ENCODE peak calls at places on chromosomes 7 and 10, in four cellular contexts. O is transverse colon, L is IMR-90, G is body of pancreas. A is an unnamed sample. For H3K4me1 and H3K36me3, the result is how much of the 10 kb centered on the place peaks cover.

GRCh38 chr7:57198801-57199200 is 66.6 kb upstream of the ZNF479 start:
- DNase-seq in O (no peak), L (no peak), G (no peak), A (no peak)

GRCh38 chr7:301291-302053 is 11.5 kb downstream of the FOXL3 start:
- DNase-seq in L (no peak), O (no peak), G (no peak), A (no peak)

GRCh38 chr10:30510184-30510931 is 76.4 kb downstream of the MAP3K8 start:
- DNase-seq in O (peak), L (peak), G (peak), A (no peak)

GRCh38 chr10:98407017-98407743 is 7.8 kb downstream of the PYROXD2 start:
- DNase-seq in G (peak), O (no peak), L (no peak), A (no peak)

GRCh38 chr7:130845581-130846085 is 111.6 kb upstream of the KLF14 start:
- DNase-seq in O (no peak), L (peak), G (no peak), A (no peak)

GRCh38 chr7:153939177-153939576 is 113.0 kb upstream of the DPP6 start:
- DNase-seq in L (no peak), G (no peak), O (no peak), A (no peak)

GRCh38 chr7:98354511-98355249 is 46.2 kb downstream of the BAIAP2L1 start:
- DNase-seq in G (peak), O (peak), L (peak), A (no peak)

GRCh38 chr7:96887426-96887825 is 117.9 kb upstream of the DLX6 start:
- DNase-seq in L (no peak), O (no peak), G (no peak), A (no peak)

GRCh38 chr10:62464308-62464707 is 90.1 kb downstream of the ZNF365 start:
- DNase-seq in L (peak), G (no peak), O (no peak), A (no peak)

GRCh38 chr7:155533827-155534690 is 12.3 kb downstream of the CNPY1 start:
- DNase-seq in O (no peak), G (no peak), L (no peak), A (no peak)

GRCh38 chr7:102874166-102874829 is 38.5 kb upstream of the LRRC17 start:
- DNase-seq in L (peak), O (no peak), G (peak), A (no peak)

GRCh38 chr7:142795339-142795863 is 24.6 kb downstream of the PRSS2 start:
- DNase-seq in G (no peak), O (peak), L (no peak), A (no peak)

GRCh38 chr10:116143673-116144072 is 129.3 kb downstream of the GFRA1 start:
- DNase-seq in O (no peak), G (no peak), L (no peak), A (no peak)

GRCh38 chr10:132438091-132439024 is 41.4 kb downstream of the PWWP2B start:
- DNase-seq in G (no peak), L (no peak), O (no peak), A (no peak)

GRCh38 chr7:129569811-129570215 is 41.7 kb upstream of the NRF1 start:
- DNase-seq in G (no peak), L (peak), O (peak), A (no peak)

GRCh38 chr7:102912742-102913141 is at the start of gene LRRC17:
- DNase-seq in L (peak), G (no peak), O (no peak), A (no peak)

GRCh38 chr10:2214035-2214434 is 476.7 kb upstream of the ADARB2 start:
- DNase-seq in L (no peak), O (no peak), G (no peak), A (no peak)

GRCh38 chr7:71135663-71136062 is 3.7 kb downstream of the GALNT17 start:
- DNase-seq in O (no peak), G (peak), L (no peak), A (no peak)

GRCh38 chr10:12780634-12781601 is 220.6 kb downstream of the CCDC3 start:
- DNase-seq in G (no peak), L (peak), O (no peak), A (no peak)

GRCh38 chr7:157837561-157837960 is 500.8 kb downstream of the DNAJB6 start:
- DNase-seq in L (no peak), O (no peak), G (no peak), A (no peak)

GRCh38 chr10:12483996-12484944 is 134.9 kb downstream of the CAMK1D start:
- DNase-seq in G (no peak), L (no peak), O (no peak), A (no peak)

GRCh38 chr10:35453855-35454532 is 117.7 kb downstream of the CCNY start:
- DNase-seq in L (peak), G (peak), O (no peak), A (no peak)

GRCh38 chr7:4085937-4086691 is 596.0 kb upstream of the FOXK1 start:
- DNase-seq in G (no peak), O (no peak), L (no peak), A (no peak)

GRCh38 chr10:5449227-5449626 is 36.9 kb downstream of the NET1 start:
- DNase-seq in O (no peak), L (no peak), G (no peak), A (no peak)
- TF ChIP-seq POLR2A in O (no peak), L (no peak), G (no peak), A (no peak)

GRCh38 chr7:73887762-73888161 is 26.8 kb downstream of the TMEM270 start:
- DNase-seq in L (no peak), O (no peak), G (no peak), A (no peak)

GRCh38 chr7:73892003-73892975 is 31.3 kb downstream of the TMEM270 start:
- DNase-seq in G (peak), O (peak), L (peak), A (no peak)

GRCh38 chr7:73893342-73894101 is 32.6 kb downstream of the TMEM270 start:
- DNase-seq in L (peak), G (peak), O (peak), A (no peak)

GRCh38 chr7:73891178-73891885 is 30.4 kb downstream of the TMEM270 start:
- DNase-seq in O (no peak), G (no peak), L (peak), A (no peak)

DNA sequence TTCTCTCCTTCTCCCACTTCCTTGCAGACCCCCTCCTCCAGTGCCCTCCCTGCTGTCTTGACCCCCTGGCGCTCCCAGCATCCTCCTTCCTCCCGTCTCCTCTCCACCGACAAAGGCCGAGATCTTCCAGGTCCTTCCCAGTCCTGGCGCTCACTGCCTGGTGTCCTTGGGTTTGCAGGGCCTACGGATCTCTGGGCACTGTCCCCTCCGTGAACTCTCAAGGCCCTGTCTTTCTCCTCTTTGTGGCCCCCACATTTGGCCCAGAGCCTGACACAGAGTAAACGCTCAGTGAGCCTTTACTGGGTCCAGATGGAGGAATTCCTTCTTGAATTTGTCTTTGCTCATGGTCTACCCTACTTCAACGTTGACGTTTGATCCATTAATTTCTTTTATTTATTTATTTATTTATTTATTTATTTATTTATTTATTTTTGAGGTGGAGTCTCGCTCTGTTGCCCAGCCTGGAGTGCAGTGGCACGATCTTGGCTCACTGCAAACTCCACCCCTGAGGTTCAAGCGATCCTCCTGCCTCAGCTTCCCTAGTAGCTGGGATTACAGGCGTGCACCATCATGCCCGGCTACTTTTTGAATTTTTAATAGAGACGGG is 29.7 kb downstream of the TMEM270 start:
- DNase-seq in G (no peak), O (no peak), L (no peak), A (no peak)
- H3K4me1 ChIP-seq in G (under half), O (under half), L (under half), A (under half)

DNA sequence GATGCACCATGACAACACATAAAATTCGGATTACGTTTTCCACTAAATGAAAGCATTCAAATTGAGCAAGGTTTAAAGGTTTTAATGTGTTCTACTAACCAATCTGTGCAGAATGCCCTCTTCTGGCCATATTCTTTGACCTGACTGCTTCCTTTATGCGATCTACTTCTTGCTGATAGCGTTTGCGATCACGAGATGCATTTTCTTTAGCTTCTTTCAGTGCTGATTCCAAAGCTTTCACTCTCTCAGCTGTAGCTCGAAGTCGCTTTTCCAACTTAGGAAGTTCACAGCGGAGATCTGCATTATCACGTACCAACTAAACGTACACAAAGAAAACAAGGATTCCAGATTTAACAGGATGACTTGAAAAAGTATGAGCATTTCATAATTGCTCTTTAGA is 39.2 kb downstream of the KIF5B start:
- DNase-seq in L (no peak), G (no peak), O (no peak), A (no peak)
- H3K36me3 ChIP-seq in L (half or more), G (half or more), O (under half), A (under half)

DNA sequence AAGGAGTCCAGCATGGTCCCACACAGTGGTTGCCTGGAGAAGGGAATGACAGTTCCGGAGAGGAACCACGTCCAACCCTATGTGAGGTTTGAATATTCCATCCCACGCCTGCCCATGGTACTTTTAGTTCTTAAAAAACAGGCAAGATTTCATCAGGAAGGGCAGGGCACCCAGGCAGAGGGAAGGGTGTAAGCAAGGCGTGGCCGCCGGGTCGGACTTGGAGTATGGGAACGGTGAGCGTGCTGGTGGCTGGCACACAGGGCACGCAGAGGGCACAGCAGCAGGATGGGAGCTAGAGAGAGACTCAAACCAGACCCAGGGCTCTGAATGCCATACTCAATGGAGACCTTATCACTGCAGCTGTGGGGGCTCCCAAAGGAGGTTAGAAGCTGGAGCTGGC is 34.3 kb downstream of the FAM53B start:
- DNase-seq in O (peak), G (no peak), L (no peak), A (no peak)
- TF ChIP-seq POLR2A in O (peak), G (no peak), L (no peak), A (no peak)